ENCODE peak calls at places on chromosomes 11 and 22, in five cellular contexts. F, I, E, V and H are unnamed samples.

GRCh38 chr11:26137651-26138050 is 194.3 kb upstream of the ANO3 start:
- DNase-seq in F (no peak), I (peak), E (peak), V (no peak), H (no peak)

GRCh38 chr11:57596266-57596885 is 1.1 kb upstream of the SERPING1 start:
- DNase-seq in I (no peak), E (no peak), F (no peak), V (no peak), H (no peak)

GRCh38 chr11:131064373-131064991 is 148.2 kb upstream of the SNX19 start:
- DNase-seq in F (no peak), V (peak), E (peak), I (peak), H (peak)

GRCh38 chr22:36143066-36143815 is 17.3 kb downstream of the APOL3 start:
- DNase-seq in V (no peak), E (no peak), I (no peak), F (no peak), H (no peak)

GRCh38 chr11:36449566-36450390 is 60.3 kb downstream of the TRAF6 start:
- DNase-seq in E (no peak), I (no peak), V (peak), F (no peak), H (peak)

GRCh38 chr11:76962583-76963416 is 71.4 kb upstream of the B3GNT6 start:
- DNase-seq in F (no peak), E (no peak), I (no peak), V (no peak), H (peak)

GRCh38 chr22:43446881-43447280 is 35.1 kb downstream of the MPPED1 start:
- DNase-seq in F (no peak), E (no peak), I (no peak), V (no peak), H (no peak)

GRCh38 chr11:9396310-9396709 is 11.9 kb downstream of the IPO7 start:
- DNase-seq in F (no peak), V (no peak), E (no peak), I (no peak), H (no peak)

GRCh38 chr11:35030716-35031213 is 108.2 kb upstream of the CD44 start:
- DNase-seq in V (peak), E (peak), F (no peak), I (peak), H (peak)

GRCh38 chr22:49951678-49951985 is 8.9 kb upstream of the PIM3 start:
- DNase-seq in I (no peak), F (no peak), E (no peak), V (no peak), H (no peak)

GRCh38 chr11:45290586-45290985 is 4.4 kb upstream of the SYT13 start:
- DNase-seq in E (no peak), F (no peak), I (no peak), V (no peak), H (no peak)

GRCh38 chr11:72589802-72590761 is 84.1 kb downstream of the PDE2A start:
- DNase-seq in F (no peak), E (no peak), V (no peak), I (peak), H (no peak)

GRCh38 chr11:65606876-65607613 is 7.0 kb downstream of the MAP3K11 start:
- DNase-seq in I (peak), E (peak), V (peak), F (peak), H (peak)

GRCh38 chr22:46469701-46470100 is 67.7 kb downstream of the CELSR1 start:
- DNase-seq in I (no peak), F (no peak), E (no peak), V (no peak), H (no peak)

GRCh38 chr11:71940561-71941219 is 11.8 kb downstream of the RNF121 start:
- DNase-seq in E (peak), F (no peak), I (no peak), V (no peak), H (peak)

GRCh38 chr22:22704156-22704946 is 59.9 kb downstream of the GGTLC2 start:
- DNase-seq in F (no peak), E (no peak), I (no peak), V (no peak), H (no peak)

GRCh38 chr11:61971177-61972111 is 4.0 kb upstream of the FTH1 start:
- DNase-seq in F (peak), V (peak), E (peak), I (peak), H (peak)

GRCh38 chr11:102727890-102728289 is 3.1 kb upstream of the MMP8 start:
- DNase-seq in V (no peak), I (peak), E (peak), F (no peak), H (peak)

GRCh38 chr11:27916541-27917100 is 191.3 kb downstream of the KIF18A start:
- DNase-seq in V (no peak), E (no peak), F (no peak), I (no peak), H (peak)

GRCh38 chr11:33885338-33886005 is 6.4 kb downstream of the LMO2 start:
- DNase-seq in F (no peak), V (no peak), I (no peak), E (no peak), H (no peak)

GRCh38 chr22:36641902-36642640 is 61.5 kb downstream of the CACNG2 start:
- DNase-seq in V (no peak), E (peak), I (peak), F (no peak), H (peak)

DNA sequence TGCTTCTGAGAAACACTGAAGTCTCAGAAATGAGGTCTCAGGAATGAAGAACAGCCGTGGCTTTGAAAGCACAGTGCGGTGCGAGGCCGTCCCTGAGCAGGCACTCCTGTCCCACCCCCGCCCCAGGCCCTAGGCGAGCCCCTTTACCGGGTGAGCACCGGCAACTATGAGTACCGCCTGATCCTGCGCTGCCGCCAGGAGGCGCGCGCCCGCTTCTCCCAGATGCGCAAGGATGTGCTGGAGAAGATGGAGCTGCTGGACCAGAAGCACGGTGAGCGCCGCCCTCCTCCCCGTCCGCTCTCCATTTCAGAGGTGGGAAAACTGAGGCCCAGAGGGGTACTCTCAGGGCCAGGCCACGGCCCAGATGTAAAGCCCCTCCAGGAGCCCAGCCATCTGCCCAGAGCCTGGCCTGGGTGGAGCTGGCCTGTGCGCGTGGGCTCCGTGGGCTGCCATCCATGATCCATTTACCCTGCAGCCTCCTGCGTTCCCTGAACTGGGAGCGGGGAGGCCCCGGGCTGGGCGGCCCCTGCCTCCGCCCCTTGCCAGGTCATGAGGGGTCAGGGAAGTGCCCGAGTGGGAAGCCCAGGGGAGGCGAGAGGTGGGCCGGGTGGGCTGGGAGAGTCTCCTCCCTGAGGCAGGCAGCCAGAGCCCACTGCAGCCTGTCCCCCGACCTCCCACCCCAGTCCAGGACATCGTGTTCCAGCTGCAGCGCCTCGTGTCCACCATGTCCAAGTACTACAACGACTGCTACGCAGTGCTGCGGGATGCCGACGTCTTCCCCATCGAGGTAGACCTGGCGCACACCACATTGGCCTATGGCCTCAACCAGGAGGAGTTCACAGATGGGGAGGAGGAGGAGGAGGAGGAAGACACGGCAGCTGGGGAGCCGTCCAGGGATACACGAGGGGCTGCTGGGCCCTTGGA is 9.5 kb downstream of the SLC16A8 start:
- DNase-seq in I (peak), E (no peak), V (no peak), F (no peak), H (no peak)
- TF ChIP-seq CTCF in I (peak), E (peak), V (peak), F (peak), H (peak)

DNA sequence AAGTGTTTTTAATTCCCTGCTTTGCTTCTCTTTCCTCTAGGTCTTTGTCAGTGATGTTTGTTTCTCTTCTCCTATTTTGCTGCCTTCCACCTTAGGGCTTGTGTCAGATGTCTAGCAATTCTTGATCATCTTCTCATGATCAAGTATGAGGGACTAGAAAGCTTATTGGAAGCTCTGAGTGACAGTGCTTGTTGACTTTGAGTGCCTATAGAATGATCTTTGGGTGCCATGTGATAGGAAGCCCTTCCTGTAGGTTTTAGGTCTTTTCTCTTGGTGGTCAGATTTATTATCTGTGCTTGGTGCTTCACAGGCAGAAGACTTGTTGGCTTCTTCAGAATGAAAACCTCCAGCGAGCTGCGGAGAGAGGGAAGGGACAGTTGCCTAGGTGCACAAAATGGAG is 43.1 kb downstream of the BSX start:
- DNase-seq in F (no peak), V (no peak), E (no peak), I (no peak), H (no peak)
- H3K4me3 ChIP-seq in F (no peak), V (no peak), E (no peak), I (no peak), H (no peak)

DNA sequence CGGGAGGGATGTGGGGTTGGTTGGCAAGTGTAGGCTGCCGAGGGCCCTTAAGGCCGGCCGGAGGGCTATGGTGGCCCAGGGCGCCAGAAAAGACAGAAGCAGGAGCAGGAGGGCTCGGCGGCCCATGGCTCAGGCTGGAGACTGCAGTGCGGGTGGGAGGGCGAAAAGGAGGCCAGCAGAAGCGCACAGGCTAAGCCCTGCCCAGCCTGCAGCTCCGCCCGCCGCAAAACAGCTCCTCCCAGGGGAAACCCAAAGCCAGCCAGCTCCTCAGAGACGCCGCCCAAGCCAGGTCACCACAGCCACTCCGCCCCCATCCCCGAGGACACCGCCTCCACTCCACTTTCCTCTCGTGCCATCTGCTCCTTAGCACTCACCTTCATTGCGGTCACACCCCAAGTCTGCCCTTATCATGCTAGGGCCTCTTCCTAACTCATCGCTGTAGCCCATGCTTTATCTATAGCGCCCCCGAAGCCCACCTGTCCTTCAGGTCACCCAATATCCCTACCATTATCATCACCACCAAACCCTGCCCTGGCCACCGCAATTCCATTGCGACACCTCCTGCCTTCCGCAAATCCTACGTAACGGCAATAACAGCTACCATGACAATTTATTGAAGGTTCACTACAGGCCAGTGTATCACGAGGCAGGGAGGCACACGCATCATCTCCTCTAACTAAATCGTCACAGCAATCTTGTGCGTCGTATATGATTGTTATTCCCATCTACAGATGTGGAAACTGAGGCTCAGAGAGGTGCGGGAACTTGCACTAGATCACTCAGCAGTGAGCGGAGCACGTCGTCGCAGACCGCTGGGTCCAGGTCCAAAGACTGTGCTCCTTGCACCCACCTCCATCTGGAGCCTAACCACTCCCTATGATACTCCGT is at the start of gene PRCP:
- DNase-seq in I (peak), V (peak), E (peak), F (peak), H (peak)
- TF ChIP-seq CTCF in I (peak), V (no peak), E (no peak), F (no peak), H (no peak)

DNA sequence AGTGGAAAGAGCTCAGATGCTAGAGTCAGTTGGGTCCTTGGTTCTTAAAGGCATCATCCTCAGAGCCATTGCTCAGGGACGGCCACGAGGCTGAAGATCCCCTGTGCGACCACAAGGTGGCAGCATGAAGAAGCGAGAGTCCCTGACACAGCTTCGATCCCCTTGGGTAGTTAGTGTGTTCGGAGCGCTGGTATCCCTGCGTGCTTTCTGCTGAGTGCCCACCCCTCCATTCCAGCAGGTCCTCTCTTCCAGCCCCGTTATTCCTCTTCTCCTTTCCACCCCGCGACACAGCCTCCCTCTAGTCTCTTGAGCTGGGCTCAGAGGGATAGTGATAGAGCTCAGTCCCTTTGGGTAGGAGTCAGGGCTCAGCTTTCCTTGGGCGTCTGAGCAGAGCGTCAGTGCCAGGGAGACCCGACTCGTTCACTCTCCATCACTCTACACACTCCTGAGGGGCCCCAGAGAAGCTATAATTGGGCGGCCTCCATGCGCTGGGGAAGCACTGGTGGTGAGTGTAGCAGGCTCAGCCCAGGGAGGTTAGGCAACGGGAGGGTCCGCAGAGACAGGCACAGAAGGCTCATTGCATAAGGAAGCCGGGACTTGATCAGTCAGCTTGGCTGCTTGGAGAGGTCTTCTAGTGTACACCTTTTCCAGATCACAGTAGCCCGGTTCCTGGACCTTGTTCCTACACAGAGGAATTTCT is at the start of gene OR51D1:
- DNase-seq in V (peak), I (peak), F (peak), E (peak), H (peak)
- H3K4me3 ChIP-seq in V (no peak), I (peak), F (peak), E (no peak), H (peak)

GRCh38 chr11:111975076-111975806 is 38.1 kb downstream of the DIXDC1 start:
- DNase-seq in V (no peak), I (no peak), F (no peak), E (no peak), H (peak)
- TF ChIP-seq CTCF in V (no peak), I (peak), F (peak), E (peak), H (peak)